ENCODE peak calls at places on chromosome 4, in four cellular contexts. T, F, I and Z are unnamed samples.

GRCh38 chr4:32631824-32632223 is 1911.7 kb downstream of the PCDH7 start:
- DNase-seq in T (no peak), F (no peak), I (no peak), Z (no peak)

GRCh38 chr4:170698334-170698733 is 608.6 kb upstream of the AADAT start:
- DNase-seq in T (no peak), F (no peak), I (no peak), Z (no peak)

GRCh38 chr4:17580969-17581368 is 4.0 kb downstream of the LAP3 start:
- DNase-seq in T (no peak), F (no peak), I (no peak), Z (peak)

GRCh38 chr4:34953145-34953799 is 1291.0 kb downstream of the ARAP2 start:
- DNase-seq in T (peak), F (peak), I (no peak), Z (no peak)

GRCh38 chr4:70240192-70240591 is 2.2 kb upstream of the CSN3 start:
- DNase-seq in T (no peak), F (peak), I (no peak), Z (peak)

GRCh38 chr4:75370582-75370981 is 143.6 kb downstream of the RCHY1 start:
- DNase-seq in T (no peak), F (no peak), I (no peak), Z (no peak)

GRCh38 chr4:14022428-14022827 is 394.9 kb upstream of the BOD1L1 start:
- DNase-seq in T (no peak), F (no peak), I (no peak), Z (peak)

GRCh38 chr4:128349921-128350320 is 62.3 kb upstream of the PGRMC2 start:
- DNase-seq in T (peak), F (peak), I (no peak), Z (peak)

GRCh38 chr4:38980903-38981676 is 51.1 kb downstream of the TMEM156 start:
- DNase-seq in T (no peak), F (peak), I (no peak), Z (peak)

GRCh38 chr4:129543299-129543698 is 447.3 kb downstream of the C4orf33 start:
- DNase-seq in T (no peak), F (no peak), I (no peak), Z (no peak)

GRCh38 chr4:107845721-107846120 is 21.0 kb downstream of the SGMS2 start:
- DNase-seq in T (no peak), F (no peak), I (no peak), Z (no peak)

GRCh38 chr4:2067446-2068197 is 8.5 kb downstream of the NAT8L start:
- DNase-seq in T (no peak), F (no peak), I (no peak), Z (no peak)

GRCh38 chr4:128768373-128768996 is 41.0 kb upstream of the JADE1 start:
- DNase-seq in T (no peak), F (no peak), I (no peak), Z (peak)

GRCh38 chr4:140213116-140213515 is 59.1 kb upstream of the MAML3 start:
- DNase-seq in T (no peak), F (no peak), I (no peak), Z (no peak)

GRCh38 chr4:165692082-165692481 is 181.0 kb upstream of the TLL1 start:
- DNase-seq in T (no peak), F (no peak), I (no peak), Z (no peak)

GRCh38 chr4:70559216-70559830 is 32.7 kb upstream of the AMBN start:
- DNase-seq in T (peak), F (peak), I (peak), Z (peak)

GRCh38 chr4:159273126-159273438 is 170.2 kb downstream of the RAPGEF2 start:
- DNase-seq in T (no peak), F (peak), I (no peak), Z (no peak)

GRCh38 chr4:148874331-148874730 is 432.1 kb upstream of the NR3C2 start:
- DNase-seq in T (no peak), F (no peak), I (no peak), Z (no peak)

GRCh38 chr4:109359040-109359646 is 56.7 kb upstream of the COL25A1 start:
- DNase-seq in T (no peak), F (no peak), I (no peak), Z (no peak)

GRCh38 chr4:168241953-168242352 is 76.6 kb downstream of the DDX60 start:
- DNase-seq in T (no peak), F (no peak), I (no peak), Z (no peak)

GRCh38 chr4:2932951-2933565 is 30.1 kb downstream of the NOP14 start:
- DNase-seq in T (no peak), F (no peak), I (no peak), Z (no peak)

GRCh38 chr4:113921089-113921842 is 58.2 kb downstream of the ARSJ start:
- DNase-seq in T (no peak), F (no peak), I (no peak), Z (peak)

GRCh38 chr4:38730830-38731646 is 51.8 kb downstream of the TLR10 start:
- DNase-seq in T (peak), F (peak), I (peak), Z (peak)

GRCh38 chr4:146945556-146946374 is at the start of gene TTC29:
- DNase-seq in T (peak), F (peak), I (peak), Z (peak)

GRCh38 chr4:2241003-2241402 is 918 bp downstream of the HAUS3 start:
- DNase-seq in T (no peak), F (no peak), I (no peak), Z (no peak)

GRCh38 chr4:15297344-15297743 is 130.5 kb upstream of the C1QTNF7 start:
- DNase-seq in T (no peak), F (no peak), I (no peak), Z (no peak)

GRCh38 chr4:183098080-183098722 is 856 bp upstream of the WWC2 start:
- DNase-seq in T (peak), F (peak), I (peak), Z (peak)

GRCh38 chr4:75432683-75433082 is 81.5 kb downstream of the RCHY1 start:
- DNase-seq in T (peak), F (peak), I (no peak), Z (peak)

GRCh38 chr4:4358093-4358840 is 28.6 kb upstream of the NSG1 start:
- DNase-seq in T (no peak), F (no peak), I (no peak), Z (no peak)

GRCh38 chr4:41746440-41747229 is 1.9 kb downstream of the PHOX2B start:
- DNase-seq in T (no peak), F (no peak), I (no peak), Z (no peak)

GRCh38 chr4:3324093-3324815 is 31.4 kb downstream of the RGS12 start:
- DNase-seq in T (no peak), F (no peak), I (no peak), Z (no peak)

GRCh38 chr4:12562476-12562875 is 921.7 kb downstream of the RAB28 start:
- DNase-seq in T (no peak), F (no peak), I (no peak), Z (no peak)

GRCh38 chr4:147194107-147194506 is 248.4 kb upstream of the TTC29 start:
- DNase-seq in T (no peak), F (no peak), I (no peak), Z (no peak)

GRCh38 chr4:73539386-73539785 is 57.8 kb downstream of the AFM start:
- DNase-seq in T (no peak), F (no peak), I (no peak), Z (no peak)

DNA sequence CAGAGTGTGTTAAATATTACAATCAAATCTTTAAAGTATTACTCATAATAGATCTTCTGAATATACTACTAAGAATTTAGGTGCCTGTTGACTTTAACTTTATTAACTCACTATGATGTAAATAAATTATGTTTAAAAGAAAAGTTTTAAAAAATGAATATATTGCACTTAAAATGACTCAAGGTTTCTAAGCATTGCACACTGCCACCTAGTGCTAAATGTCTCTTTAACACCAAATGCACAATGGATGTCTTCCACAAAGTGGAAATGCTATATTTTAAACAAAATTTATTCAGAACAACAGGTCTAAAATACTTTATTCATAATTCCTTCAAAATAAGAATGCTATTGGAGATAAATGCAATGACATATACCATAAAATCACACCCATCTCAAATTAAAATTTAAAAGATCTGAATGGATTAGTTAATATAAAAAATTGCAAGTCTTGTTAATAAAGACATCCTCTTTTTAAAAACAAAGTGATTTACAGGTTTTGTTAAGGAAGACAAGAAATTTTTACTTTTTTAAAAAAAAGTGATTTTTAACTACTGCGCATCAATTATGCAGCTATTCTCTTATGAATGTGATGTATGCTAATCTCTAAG is 5.5 kb downstream of the INPP4B start:
- DNase-seq in T (no peak), F (peak), I (no peak), Z (peak)
- TF ChIP-seq MAZ in T (no peak), F (no peak), I (no peak), Z (no peak)

GRCh38 chr4:10942166-10942565 is 257.6 kb upstream of the CLNK start:
- DNase-seq in T (no peak), F (no peak), I (no peak), Z (no peak)
- TF ChIP-seq MAZ in T (no peak), F (no peak), I (no peak), Z (no peak)

GRCh38 chr4:186104114-186104894 is at the start of gene FAM149A:
- DNase-seq in T (peak), F (no peak), I (no peak), Z (no peak)

GRCh38 chr4:186105721-186106335 is 1.3 kb downstream of the FAM149A start:
- DNase-seq in T (no peak), F (no peak), I (no peak), Z (no peak)

GRCh38 chr4:186102931-186103330 is 1.6 kb upstream of the FAM149A start:
- DNase-seq in T (no peak), F (no peak), I (no peak), Z (no peak)

GRCh38 chr4:186108391-186108790 is 3.9 kb downstream of the FAM149A start:
- DNase-seq in T (no peak), F (no peak), I (no peak), Z (no peak)

DNA sequence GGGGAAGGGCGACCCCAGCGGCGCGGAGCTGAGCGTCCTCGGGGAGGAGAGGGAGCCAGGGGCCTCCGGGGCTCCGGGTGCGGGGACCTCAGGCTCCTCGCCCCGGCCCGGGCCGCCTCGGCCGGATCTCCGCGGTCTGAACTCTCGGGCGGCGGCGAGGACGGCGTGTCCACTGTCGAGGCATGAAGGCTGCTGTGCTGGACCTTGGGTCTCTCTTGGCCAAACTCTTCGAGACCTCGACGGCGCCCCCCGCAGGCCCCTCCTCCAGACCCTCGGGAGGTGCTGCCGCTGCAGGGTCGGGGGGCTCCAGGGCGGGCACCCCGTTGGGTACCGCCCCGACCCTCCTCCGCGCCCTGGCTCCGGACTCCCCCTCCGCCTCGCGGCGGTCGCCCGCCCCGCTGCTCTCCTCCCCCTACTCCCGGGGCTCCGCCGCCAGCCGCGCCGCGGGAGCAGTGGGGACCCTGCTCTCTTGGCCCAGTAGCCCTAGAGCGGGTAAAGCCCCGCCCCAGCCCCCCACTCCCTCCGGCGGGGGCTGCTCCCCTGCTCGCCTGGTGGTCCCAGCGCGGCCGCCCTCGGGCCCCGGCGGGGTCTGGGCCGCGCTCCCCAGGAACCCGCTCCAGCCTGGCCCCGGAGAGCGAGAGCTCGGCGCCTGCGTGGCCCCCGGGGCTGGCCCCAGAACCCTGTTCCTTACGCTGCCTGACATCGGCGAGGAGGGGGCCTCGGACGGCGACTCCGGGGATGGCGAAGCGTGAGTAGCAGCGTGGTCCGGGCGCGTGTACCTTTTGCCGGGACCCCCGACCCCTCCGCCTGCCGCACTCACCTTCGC is 604 bp downstream of the FAM149A start:
- DNase-seq in T (no peak), F (no peak), I (no peak), Z (no peak)
- TF ChIP-seq MAZ in T (no peak), F (no peak), I (no peak), Z (no peak)

GRCh38 chr4:11497972-11498371 is 69.3 kb upstream of the HS3ST1 start:
- DNase-seq in T (no peak), F (no peak), I (no peak), Z (no peak)

GRCh38 chr4:11495291-11495690 is 66.6 kb upstream of the HS3ST1 start:
- DNase-seq in T (no peak), F (no peak), I (no peak), Z (peak)

GRCh38 chr4:11495818-11496217 is 67.1 kb upstream of the HS3ST1 start:
- DNase-seq in T (no peak), F (no peak), I (no peak), Z (no peak)

GRCh38 chr4:11497212-11497806 is 68.6 kb upstream of the HS3ST1 start:
- DNase-seq in T (no peak), F (no peak), I (no peak), Z (no peak)

DNA sequence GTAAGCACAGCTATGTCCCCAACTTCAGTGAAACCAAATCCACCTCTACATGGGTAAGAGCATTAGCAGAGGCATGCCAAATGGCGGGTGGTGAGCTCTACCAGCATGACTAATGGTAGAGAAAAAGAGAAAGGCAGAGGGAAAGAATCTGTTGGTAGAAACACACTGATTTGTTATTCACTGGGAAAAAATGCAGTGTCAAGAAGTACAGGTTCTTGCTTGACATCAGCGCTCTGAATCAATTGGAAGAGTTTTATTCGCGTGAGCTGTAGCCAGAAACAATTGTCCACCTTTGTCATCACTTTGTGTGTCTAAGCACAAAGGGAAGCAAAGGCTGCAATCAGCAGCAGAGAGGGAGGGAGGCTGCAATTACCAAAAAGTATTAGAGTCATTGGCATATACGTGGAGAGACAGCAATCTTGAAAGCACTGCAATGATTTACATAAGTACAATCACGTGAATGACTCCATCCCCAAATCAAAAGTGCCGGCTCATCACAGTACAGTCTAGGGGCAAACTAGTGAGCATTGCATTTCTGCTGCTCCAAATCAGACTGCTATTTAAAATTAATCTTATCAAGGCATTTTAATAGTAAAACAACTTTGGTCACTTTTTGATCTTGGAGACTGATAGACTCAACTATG is 67.7 kb upstream of the HS3ST1 start:
- DNase-seq in T (no peak), F (no peak), I (no peak), Z (peak)
- TF ChIP-seq MAZ in T (no peak), F (no peak), I (no peak), Z (no peak)

GRCh38 chr4:184310171-184310567 is 92.5 kb upstream of the ENPP6 start:
- DNase-seq in T (no peak), F (no peak), I (no peak), Z (no peak)
- TF ChIP-seq MAZ in T (no peak), F (no peak), I (no peak), Z (no peak)